ENCODE peak calls at places on chromosomes 2 and 18, in eight cellular contexts. R, P, A, T, S, Q, C and H are unnamed samples.
A peak's percentile ranks its signal among the peaks of the same experiment; 100 is the strongest.

GRCh38 chr2:120398051-120398960 is 52.4 kb downstream of the INHBB start:
- DNase-seq in Q (no peak), C (no peak), P (no peak), S (peak; percentile 2), R (no peak), T (no peak), A (peak; percentile 82), H (no peak)

GRCh38 chr18:22171263-22171838 is 2.0 kb downstream of the GATA6 start:
- DNase-seq in S (no peak), Q (no peak), P (no peak), R (no peak), C (no peak), A (no peak), T (peak; percentile 42), H (no peak)

GRCh38 chr18:79747156-79747845 is 50.4 kb upstream of the KCNG2 start:
- DNase-seq in T (no peak), Q (no peak), C (no peak), A (no peak), S (no peak), P (no peak), R (no peak), H (no peak)

GRCh38 chr2:136323935-136324334 is 206.0 kb upstream of the CXCR4 start:
- DNase-seq in C (no peak), A (no peak), Q (no peak), T (no peak), S (no peak), R (no peak), P (no peak), H (no peak)

GRCh38 chr2:217277646-217278048 is 417.8 kb upstream of the TNP1 start:
- DNase-seq in R (peak; percentile 76), A (peak; percentile 99), S (no peak), P (no peak), T (no peak), Q (no peak), C (no peak), H (no peak)

GRCh38 chr2:223114170-223114569 is 62.2 kb downstream of the KCNE4 start:
- DNase-seq in C (no peak), T (no peak), S (no peak), R (no peak), P (no peak), A (peak; percentile 33), Q (no peak), H (no peak)

GRCh38 chr18:59874166-59874565 is 25.6 kb upstream of the PMAIP1 start:
- DNase-seq in A (peak; percentile 93), S (peak; percentile 45), Q (no peak), P (no peak), R (no peak), T (no peak), C (no peak), H (no peak)

GRCh38 chr18:66638856-66639621 is 35.1 kb upstream of the CDH19 start:
- DNase-seq in P (no peak), S (no peak), Q (no peak), C (no peak), A (no peak), T (no peak), R (no peak), H (no peak)

GRCh38 chr18:46174317-46175039 is 70.3 kb downstream of the HAUS1 start:
- DNase-seq in S (no peak), C (peak; percentile 71), T (peak; percentile 18), Q (peak; percentile 21), R (no peak), P (no peak), A (peak; percentile 58), H (peak; percentile 9)

GRCh38 chr2:134027980-134028379 is 225.9 kb upstream of the MGAT5 start:
- DNase-seq in C (no peak), Q (no peak), R (no peak), P (no peak), T (peak; percentile 15), S (no peak), A (no peak), H (no peak)

GRCh38 chr18:60892441-60892840 is 440.8 kb upstream of the CDH20 start:
- DNase-seq in A (peak; percentile 11), Q (no peak), T (no peak), C (no peak), P (no peak), R (no peak), S (no peak), H (no peak)

GRCh38 chr2:118847447-118848172 is at the start of gene EN1:
- DNase-seq in C (peak; percentile 12), Q (peak; percentile 90), T (no peak), A (no peak), P (no peak), S (peak; percentile 62), R (no peak), H (no peak)

GRCh38 chr2:210477496-210477895 is 937 bp upstream of the LANCL1 start:
- DNase-seq in C (peak; percentile 30), P (no peak), Q (peak; percentile 50), T (no peak), A (peak; percentile 68), R (no peak), S (peak; percentile 28), H (no peak)

GRCh38 chr2:205024822-205025518 is 479.7 kb downstream of the PARD3B start:
- DNase-seq in S (peak; percentile 69), P (peak; percentile 28), A (peak; percentile 95), Q (peak; percentile 52), T (no peak), R (peak; percentile 37), C (no peak), H (no peak)

GRCh38 chr18:78542204-78542603 is 437.4 kb upstream of the SALL3 start:
- DNase-seq in R (peak; percentile 16), Q (no peak), S (no peak), A (no peak), T (peak; percentile 79), P (no peak), C (no peak), H (no peak)

GRCh38 chr18:68703326-68703725 is 11.6 kb downstream of the TMX3 start:
- DNase-seq in Q (no peak), C (no peak), P (no peak), T (no peak), A (no peak), S (no peak), R (no peak), H (no peak)

GRCh38 chr18:9735879-9736278 is 27.8 kb downstream of the RAB31 start:
- DNase-seq in R (no peak), Q (no peak), S (no peak), T (no peak), A (no peak), C (no peak), P (no peak), H (no peak)

GRCh38 chr2:191382801-191383200 is 137.6 kb downstream of the MYO1B start:
- DNase-seq in C (no peak), T (peak; percentile 86), R (no peak), A (peak; percentile 78), P (no peak), S (peak; percentile 66), Q (no peak), H (no peak)

GRCh38 chr2:71000780-71001591 is 6.3 kb upstream of the TEX261 start:
- DNase-seq in T (peak; percentile 79), P (peak; percentile 69), C (peak; percentile 88), Q (peak; percentile 79), A (peak; percentile 66), S (no peak), R (peak; percentile 41), H (peak; percentile 75)

GRCh38 chr2:233121856-233122255 is 61.7 kb downstream of the INPP5D start:
- DNase-seq in Q (no peak), A (no peak), S (no peak), C (no peak), P (no peak), R (no peak), T (no peak), H (no peak)

GRCh38 chr18:10497350-10497749 is 28.5 kb upstream of the NAPG start:
- DNase-seq in Q (no peak), T (no peak), S (no peak), R (no peak), C (no peak), P (no peak), A (no peak), H (no peak)

GRCh38 chr2:10760794-10761504 is 39.5 kb downstream of the ATP6V1C2 start:
- DNase-seq in C (no peak), T (no peak), S (no peak), A (no peak), P (no peak), R (no peak), Q (no peak), H (no peak)

GRCh38 chr2:43344911-43345373 is 118.5 kb upstream of the ZFP36L2 start:
- DNase-seq in A (no peak), C (no peak), P (no peak), R (no peak), S (no peak), T (no peak), Q (peak; percentile 25), H (no peak)

GRCh38 chr2:121803503-121803902 is 48.1 kb downstream of the TSN start:
- DNase-seq in Q (no peak), R (no peak), A (no peak), T (no peak), P (no peak), C (no peak), S (no peak), H (no peak)

GRCh38 chr2:236875906-236876505 is 209.7 kb upstream of the COPS8 start:
- DNase-seq in P (no peak), R (no peak), T (no peak), A (no peak), C (no peak), Q (no peak), S (no peak), H (no peak)